ENCODE peak calls at places on chromosome 17, in four cellular contexts. B is stomach; N is cardiac muscle cell; C is naive thymus-derived CD4-positive, alpha-beta T cell. J is an unnamed sample.

GRCh38 chr17:82583720-82584234 is 64.2 kb downstream of the FOXK2 start:
- DNase-seq in B (no peak), N (no peak), C (no peak), J (no peak)

GRCh38 chr17:7241783-7242716 is at the start of gene GABARAP:
- DNase-seq in B (peak; percentile 96), N (peak; percentile 95), C (peak; percentile 91), J (no peak)

GRCh38 chr17:31838641-31839225 is 20.3 kb downstream of the COPRS start:
- DNase-seq in B (no peak), N (peak; percentile 36), C (no peak), J (no peak)

GRCh38 chr17:17840751-17841591 is 4.2 kb upstream of the SREBF1 start:
- DNase-seq in B (no peak), N (peak; percentile 54), C (no peak), J (peak; percentile 97)

GRCh38 chr17:5635949-5636348 is 51.6 kb upstream of the NLRP1 start:
- DNase-seq in B (no peak), N (no peak), C (no peak), J (no peak)

GRCh38 chr17:18319604-18320256 is 4.6 kb downstream of the SMCR8 start:
- DNase-seq in B (peak; percentile 27), N (peak; percentile 77), C (no peak), J (no peak)

GRCh38 chr17:4664230-4664629 is 22.8 kb upstream of the ALOX15 start:
- DNase-seq in B (no peak), N (no peak), C (no peak), J (no peak)

GRCh38 chr17:80017226-80018010 is 18.3 kb downstream of the TBC1D16 start:
- DNase-seq in B (no peak), N (no peak), C (no peak), J (no peak)

GRCh38 chr17:7186241-7186640 is 7.1 kb upstream of the ASGR1 start:
- DNase-seq in B (no peak), N (no peak), C (no peak), J (no peak)

GRCh38 chr17:45171338-45172231 is 9.9 kb downstream of the HEXIM2 start:
- DNase-seq in B (peak; percentile 27), N (no peak), C (no peak), J (peak; percentile 79)

GRCh38 chr17:14133104-14133503 is 63.8 kb downstream of the COX10 start:
- DNase-seq in B (no peak), N (no peak), C (no peak), J (no peak)

GRCh38 chr17:42564815-42565522 is 1.9 kb upstream of the MLX start:
- DNase-seq in B (no peak), N (no peak), C (no peak), J (no peak)

GRCh38 chr17:42562845-42563509 is 1.0 kb downstream of the COASY start:
- DNase-seq in B (no peak), N (peak; percentile 58), C (no peak), J (no peak)

GRCh38 chr17:42561908-42562844 is at the start of gene COASY:
- DNase-seq in B (peak; percentile 96), N (peak; percentile 98), C (peak; percentile 90), J (peak; percentile 82)

GRCh38 chr17:42563950-42564349 is 2.0 kb downstream of the COASY start:
- DNase-seq in B (no peak), N (no peak), C (no peak), J (no peak)

GRCh38 chr17:42563543-42563942 is 1.6 kb downstream of the COASY start:
- DNase-seq in B (peak; percentile 80), N (no peak), C (no peak), J (no peak)
- H3K27ac ChIP-seq in B (peak overlapping the region; percentile 91), N (no peak overlapping the region), C (peak overlapping the region; percentile 84), J (peak overlapping the region; percentile 88)

GRCh38 chr17:38599398-38599856 is 6.3 kb downstream of the SRCIN1 start:
- DNase-seq in B (no peak), N (no peak), C (no peak), J (no peak)
- H3K4me1 ChIP-seq in B (peaks cover 13% of the 10 kb centered on the region), N (peaks cover 20% of the 10 kb centered on the region), C (no peaks in the 10 kb centered on the region), J (no peaks in the 10 kb centered on the region)

GRCh38 chr17:41211845-41212466 is 14.5 kb upstream of the KRTAP9-2 start:
- DNase-seq in B (no peak), N (no peak), C (no peak), J (peak; percentile 5)
- H3K27ac ChIP-seq in B (no peak overlapping the region), N (no peak overlapping the region), C (no peak overlapping the region), J (no peak overlapping the region)

GRCh38 chr17:74978240-74978639 is 5.7 kb upstream of the HID1 start:
- DNase-seq in B (no peak), N (no peak), C (no peak), J (no peak)
- H3K4me1 ChIP-seq in B (peaks cover 25% of the 10 kb centered on the region), N (no peaks in the 10 kb centered on the region), C (peaks cover 16% of the 10 kb centered on the region), J (peaks cover 17% of the 10 kb centered on the region)

GRCh38 chr17:8380049-8380448 is 2.9 kb downstream of the RPL26 start:
- DNase-seq in B (no peak), N (no peak), C (no peak), J (no peak)

GRCh38 chr17:8377422-8377821 is 918 bp upstream of the KRABD2 start:
- DNase-seq in B (no peak), N (no peak), C (no peak), J (no peak)

GRCh38 chr17:8372422-8372821 is 4.1 kb downstream of the KRABD2 start:
- DNase-seq in B (no peak), N (no peak), C (no peak), J (no peak)

GRCh38 chr17:8375738-8376259 is 705 bp downstream of the KRABD2 start:
- DNase-seq in B (no peak), N (no peak), C (no peak), J (no peak)

DNA sequence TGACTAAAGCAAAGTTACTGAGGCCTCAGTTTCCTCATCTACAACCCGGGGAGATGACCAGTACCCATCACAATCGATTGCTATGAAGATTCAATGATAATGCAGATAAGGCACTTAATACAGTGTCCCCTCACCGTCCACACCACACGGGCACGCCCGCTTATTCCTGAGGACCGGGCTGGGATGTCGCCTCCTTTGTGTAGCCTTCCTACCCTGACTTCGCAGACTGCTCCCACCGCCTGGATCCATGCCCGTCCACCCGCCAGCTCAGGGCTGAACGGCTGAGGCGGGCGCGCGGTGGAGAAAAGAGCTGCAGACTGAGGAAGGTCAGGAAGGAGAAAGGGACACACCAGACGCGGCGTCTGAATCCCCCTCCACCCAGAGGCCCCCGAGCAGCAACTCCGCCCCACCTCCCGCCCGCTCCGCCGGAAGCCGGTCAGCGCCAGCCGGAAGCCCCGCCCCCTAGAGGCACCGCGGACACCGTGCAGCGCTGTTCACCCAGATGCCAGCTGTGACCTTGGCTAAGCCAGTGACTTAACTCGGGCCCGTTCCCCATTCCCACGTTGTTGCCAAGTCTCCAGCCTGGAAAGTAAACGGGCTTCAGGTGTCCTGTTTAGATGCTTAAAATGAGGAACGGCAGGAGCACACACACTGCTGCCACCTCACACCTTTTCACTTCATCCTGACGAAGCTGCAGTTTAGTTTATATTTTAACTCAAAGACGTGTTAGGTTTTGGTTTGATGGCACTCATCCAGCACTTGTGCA is at the start of gene KRABD2:
- DNase-seq in B (peak; percentile 92), N (peak; percentile 87), C (peak; percentile 92), J (no peak)
- H3K27ac ChIP-seq in B (peak within 1 kb of the TSS; percentile 89), N (peak within 1 kb of the TSS; percentile 89), C (peak within 1 kb of the TSS; percentile 80), J (peak within 1 kb of the TSS; percentile 67)

GRCh38 chr17:30558313-30559195 is 81.3 kb downstream of the GOSR1 start:
- DNase-seq in B (peak; percentile 19), N (no peak), C (no peak), J (no peak)

GRCh38 chr17:30554839-30555751 is 77.9 kb downstream of the GOSR1 start:
- DNase-seq in B (peak; percentile 26), N (peak; percentile 40), C (no peak), J (no peak)

GRCh38 chr17:30552994-30553565 is 75.9 kb downstream of the GOSR1 start:
- DNase-seq in B (peak; percentile 9), N (no peak), C (no peak), J (no peak)

GRCh38 chr17:30556374-30557332 is 79.4 kb downstream of the GOSR1 start:
- DNase-seq in B (peak; percentile 20), N (no peak), C (no peak), J (no peak)

DNA sequence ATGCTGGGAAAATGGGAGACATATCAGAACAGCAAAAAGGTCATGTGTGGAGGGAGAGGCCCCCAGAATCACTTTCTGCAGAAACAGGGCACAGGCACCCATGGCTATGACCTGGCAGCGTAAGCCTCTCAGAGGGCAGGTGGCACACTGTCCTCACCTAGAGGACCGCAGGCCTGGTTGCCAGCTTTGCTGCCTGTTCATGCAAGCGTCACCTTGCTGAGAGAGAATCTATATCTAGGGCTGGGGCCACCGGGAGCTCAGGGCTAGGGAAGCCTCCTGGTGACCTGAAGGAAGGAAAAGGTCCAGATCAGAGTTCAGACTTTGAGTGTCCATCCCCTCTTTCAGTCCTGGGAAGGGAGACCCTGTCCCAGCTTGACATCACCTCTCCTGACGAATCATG is 78.7 kb downstream of the GOSR1 start:
- DNase-seq in B (peak; percentile 11), N (no peak), C (no peak), J (no peak)
- H3K4me1 ChIP-seq in B (no peaks in the 10 kb centered on the region), N (no peaks in the 10 kb centered on the region), C (no peaks in the 10 kb centered on the region), J (peaks cover 2% of the 10 kb centered on the region)

GRCh38 chr17:75822119-75822799 is 21.9 kb downstream of the UNC13D start:
- DNase-seq in B (peak; percentile 88), N (no peak), C (no peak), J (no peak)
- H3K27ac ChIP-seq in B (peak overlapping the region; percentile 22), N (peak overlapping the region; percentile 6), C (peak overlapping the region; percentile 67), J (no peak overlapping the region)

GRCh38 chr17:72995008-72995656 is 97.4 kb downstream of the SLC39A11 start:
- DNase-seq in B (no peak), N (no peak), C (no peak), J (no peak)
- H3K4me1 ChIP-seq in B (no peaks in the 10 kb centered on the region), N (no peaks in the 10 kb centered on the region), C (no peaks in the 10 kb centered on the region), J (no peaks in the 10 kb centered on the region)

J was measured in keratinocyte.